ENCODE peak calls at places on chromosomes 2 and 18, in five cellular contexts. M, W, Q, R and Z are unnamed samples.

GRCh38 chr2:219736196-219736595 is 108.8 kb downstream of the SLC4A3 start:
- DNase-seq in M (peak), W (no peak), Q (peak), R (peak), Z (no peak)

GRCh38 chr2:102155703-102156515 is 13.4 kb downstream of the IL1R1 start:
- DNase-seq in M (no peak), W (no peak), Q (peak), R (no peak), Z (no peak)

GRCh38 chr2:105783151-105783738 is 38.5 kb downstream of the NCK2 start:
- DNase-seq in M (no peak), W (no peak), Q (no peak), R (no peak), Z (no peak)

GRCh38 chr2:72984172-72984671 is 66.9 kb downstream of the EMX1 start:
- DNase-seq in M (peak), W (no peak), Q (no peak), R (no peak), Z (no peak)

GRCh38 chr18:52427521-52428175 is 87.7 kb downstream of the DCC start:
- DNase-seq in M (no peak), W (no peak), Q (no peak), R (no peak), Z (no peak)

GRCh38 chr2:120037995-120038541 is 25.2 kb downstream of the EPB41L5 start:
- DNase-seq in M (no peak), W (no peak), Q (no peak), R (no peak), Z (no peak)

GRCh38 chr2:38619458-38620164 is 16.9 kb upstream of the HNRNPLL start:
- DNase-seq in M (peak), W (no peak), Q (no peak), R (no peak), Z (no peak)

GRCh38 chr2:122244830-122245229 is 489.4 kb downstream of the TSN start:
- DNase-seq in M (no peak), W (no peak), Q (no peak), R (no peak), Z (no peak)

GRCh38 chr18:58668211-58668610 is 3.1 kb upstream of the MALT1 start:
- DNase-seq in M (no peak), W (no peak), Q (no peak), R (no peak), Z (no peak)

GRCh38 chr18:53952700-53953099 is 271.8 kb downstream of the MBD2 start:
- DNase-seq in M (no peak), W (no peak), Q (no peak), R (no peak), Z (no peak)

GRCh38 chr18:47204908-47205522 is 28.9 kb upstream of the IER3IP1 start:
- DNase-seq in M (peak), W (no peak), Q (peak), R (peak), Z (peak)

GRCh38 chr18:36412778-36413177 is 115.3 kb downstream of the FHOD3 start:
- DNase-seq in M (peak), W (no peak), Q (no peak), R (no peak), Z (no peak)

GRCh38 chr2:132400169-132400900 is 16.3 kb upstream of the GPR39 start:
- DNase-seq in M (no peak), W (no peak), Q (peak), R (peak), Z (no peak)

GRCh38 chr2:209121691-209122090 is 302.2 kb upstream of the MAP2 start:
- DNase-seq in M (no peak), W (no peak), Q (no peak), R (no peak), Z (no peak)

GRCh38 chr2:239160226-239161143 is 240.3 kb downstream of the HDAC4 start:
- DNase-seq in M (no peak), W (no peak), Q (no peak), R (no peak), Z (no peak)

GRCh38 chr2:59296279-59296678 is 1055.2 kb upstream of the FANCL start:
- DNase-seq in M (no peak), W (no peak), Q (no peak), R (no peak), Z (no peak)

GRCh38 chr2:46327627-46328026 is 30.4 kb downstream of the EPAS1 start:
- DNase-seq in M (no peak), W (no peak), Q (no peak), R (no peak), Z (no peak)

GRCh38 chr18:4854664-4855063 is 342.4 kb downstream of the AKAIN1 start:
- DNase-seq in M (no peak), W (no peak), Q (no peak), R (no peak), Z (no peak)

GRCh38 chr2:55232863-55233657 is 572 bp downstream of the RPS27A start:
- DNase-seq in M (peak), W (peak), Q (peak), R (no peak), Z (peak)

GRCh38 chr2:55530539-55531081 is 11.1 kb downstream of the CFAP36 start:
- DNase-seq in M (no peak), W (no peak), Q (no peak), R (no peak), Z (no peak)

GRCh38 chr2:164479460-164479859 is 141.8 kb downstream of the GRB14 start:
- DNase-seq in M (peak), W (no peak), Q (peak), R (no peak), Z (no peak)

GRCh38 chr2:191206613-191207471 is 38.4 kb upstream of the MYO1B start:
- DNase-seq in M (no peak), W (no peak), Q (no peak), R (no peak), Z (no peak)

GRCh38 chr2:235910067-235910466 is 258.1 kb downstream of the GBX2 start:
- DNase-seq in M (no peak), W (no peak), Q (no peak), R (no peak), Z (no peak)

GRCh38 chr2:7777668-7778067 is 860.5 kb downstream of the RNF144A start:
- DNase-seq in M (no peak), W (no peak), Q (no peak), R (no peak), Z (no peak)

GRCh38 chr2:150485871-150486538 is 1.5 kb downstream of the RND3 start:
- DNase-seq in M (peak), W (no peak), Q (peak), R (no peak), Z (no peak)

GRCh38 chr2:84741182-84741822 is 139.6 kb downstream of the TRABD2A start:
- DNase-seq in M (peak), W (peak), Q (peak), R (no peak), Z (peak)

GRCh38 chr2:235330775-235331438 is 162.9 kb upstream of the AGAP1 start:
- DNase-seq in M (no peak), W (no peak), Q (peak), R (peak), Z (no peak)

GRCh38 chr2:156385242-156385641 is 50.9 kb upstream of the GPD2 start:
- DNase-seq in M (no peak), W (no peak), Q (no peak), R (no peak), Z (no peak)

GRCh38 chr2:119289093-119289492 is 65.5 kb downstream of the STEAP3 start:
- DNase-seq in M (no peak), W (no peak), Q (no peak), R (no peak), Z (no peak)

GRCh38 chr18:77560334-77560970 is 310.8 kb downstream of the GALR1 start:
- DNase-seq in M (no peak), W (no peak), Q (no peak), R (no peak), Z (no peak)

GRCh38 chr2:56224316-56224715 is 40.5 kb downstream of the CCDC85A start:
- DNase-seq in M (no peak), W (no peak), Q (no peak), R (no peak), Z (no peak)

GRCh38 chr2:11672404-11672803 is 2.4 kb upstream of the NTSR2 start:
- DNase-seq in M (no peak), W (no peak), Q (no peak), R (no peak), Z (no peak)

GRCh38 chr2:210195066-210195852 is 24.1 kb upstream of the KANSL1L start:
- DNase-seq in M (peak), W (no peak), Q (peak), R (no peak), Z (no peak)

GRCh38 chr2:64177315-64177714 is 33.1 kb upstream of the PELI1 start:
- DNase-seq in M (no peak), W (no peak), Q (peak), R (no peak), Z (no peak)